ENCODE peak calls at places on chromosomes 5 and 9, in six cellular contexts. E is astrocyte, S is brain microvascular endothelial cell, A is lower lobe of right lung, Y is fibroblast of lung, J is colonic mucosa. R is an unnamed sample.

GRCh38 chr5:125695994-125696679 is 727.1 kb upstream of the GRAMD2B start:
- DNase-seq in E (peak; percentile 72), S (no peak), A (no peak), Y (peak; percentile 74), J (no peak), R (no peak)

GRCh38 chr5:135423158-135423925 is 23.8 kb downstream of the DCANP1 start:
- DNase-seq in E (peak; percentile 25), S (peak; percentile 40), A (no peak), Y (peak; percentile 48), J (no peak), R (no peak)

GRCh38 chr9:12774861-12775367 is at the start of gene LURAP1L:
- DNase-seq in E (peak; percentile 75), S (peak; percentile 61), A (no peak), Y (peak; percentile 76), J (peak; percentile 77), R (peak; percentile 88)

GRCh38 chr9:74666625-74667316 is 169.6 kb downstream of the RORB start:
- DNase-seq in E (peak; percentile 43), S (no peak), A (no peak), Y (peak; percentile 49), J (no peak), R (peak; percentile 28)

GRCh38 chr5:120465281-120465961 is 1.3 kb downstream of the PRR16 start:
- DNase-seq in E (peak; percentile 42), S (peak; percentile 56), A (no peak), Y (peak; percentile 64), J (peak; percentile 26), R (peak; percentile 42)

GRCh38 chr5:138025285-138025684 is 7.6 kb downstream of the FAM13B start:
- DNase-seq in E (no peak), S (no peak), A (no peak), Y (no peak), J (no peak), R (no peak)

GRCh38 chr5:142777858-142778257 is 7.7 kb downstream of the ARHGAP26 start:
- DNase-seq in E (no peak), S (no peak), A (no peak), Y (peak; percentile 5), J (no peak), R (no peak)

GRCh38 chr5:127930311-127930710 is 153.3 kb upstream of the SLC12A2 start:
- DNase-seq in E (peak; percentile 73), S (peak; percentile 52), A (no peak), Y (peak; percentile 82), J (no peak), R (peak; percentile 62)

GRCh38 chr9:109843651-109844050 is 63.7 kb downstream of the PALM2AKAP2 start:
- DNase-seq in E (no peak), S (no peak), A (peak; percentile 47), Y (peak; percentile 25), J (no peak), R (no peak)

GRCh38 chr5:132055808-132056609 is 4.4 kb upstream of the IL3 start:
- DNase-seq in E (no peak), S (no peak), A (peak; percentile 24), Y (no peak), J (peak; percentile 24), R (no peak)

GRCh38 chr5:169656125-169656990 is 19.3 kb downstream of the DOCK2 start:
- DNase-seq in E (peak; percentile 30), S (no peak), A (no peak), Y (peak; percentile 46), J (no peak), R (no peak)

GRCh38 chr5:178624626-178625546 is 2.0 kb downstream of the CLK4 start:
- DNase-seq in E (peak; percentile 12), S (no peak), A (no peak), Y (peak; percentile 33), J (no peak), R (peak; percentile 17)

GRCh38 chr5:172322028-172322965 is 38.7 kb upstream of the UBTD2 start:
- DNase-seq in E (no peak), S (no peak), A (no peak), Y (no peak), J (no peak), R (peak; percentile 42)

GRCh38 chr9:76218151-76218867 is 175.9 kb downstream of the RFK start:
- DNase-seq in E (peak; percentile 77), S (no peak), A (no peak), Y (peak; percentile 82), J (no peak), R (no peak)

GRCh38 chr5:115262405-115263247 is at the start of gene PGGT1B:
- DNase-seq in E (peak; percentile 55), S (peak; percentile 55), A (peak; percentile 85), Y (peak; percentile 69), J (peak; percentile 87), R (peak; percentile 63)

GRCh38 chr9:19946446-19947109 is 157.7 kb upstream of the SLC24A2 start:
- DNase-seq in E (peak; percentile 18), S (no peak), A (no peak), Y (peak; percentile 36), J (no peak), R (peak; percentile 32)

DNA sequence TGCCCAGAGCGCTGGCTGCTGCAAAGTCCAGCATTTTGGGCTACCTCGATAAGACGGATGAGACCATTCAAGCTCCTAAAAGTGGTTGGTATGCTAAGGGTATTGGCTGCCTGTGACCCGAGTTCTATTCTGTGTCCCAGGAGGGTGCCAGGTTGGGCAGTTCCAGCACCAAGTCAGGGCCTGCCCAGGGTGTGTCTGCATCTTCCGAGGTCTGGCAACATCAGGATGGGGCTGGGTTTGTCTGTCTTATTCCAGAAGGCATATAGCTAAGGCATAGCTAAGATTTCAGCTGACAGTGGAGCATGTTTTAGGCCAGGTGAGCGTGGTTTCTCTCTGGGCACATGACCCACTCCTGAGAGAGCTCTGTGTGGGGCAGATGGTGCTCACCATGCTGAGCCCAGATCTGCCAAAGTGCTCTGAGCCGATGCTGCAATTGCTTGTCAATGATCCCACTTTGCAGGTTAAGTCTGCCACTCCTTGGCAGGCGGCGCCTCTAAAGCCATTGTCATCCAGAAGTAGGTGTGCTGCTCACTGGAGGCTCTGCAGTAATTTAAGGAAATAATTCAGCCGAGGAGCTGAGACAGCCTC is 7.8 kb downstream of the SLC9A3 start:
- DNase-seq in E (no peak), S (no peak), A (no peak), Y (no peak), J (no peak), R (peak; percentile 36)
- H3K27me3 ChIP-seq in E (peaks cover 22% of the 10 kb centered on the region), S (peaks cover 27% of the 10 kb centered on the region), A (peaks cover 50% of the 10 kb centered on the region), Y (peaks cover 8% of the 10 kb centered on the region), J (no peaks in the 10 kb centered on the region), R (no peaks in the 10 kb centered on the region)

DNA sequence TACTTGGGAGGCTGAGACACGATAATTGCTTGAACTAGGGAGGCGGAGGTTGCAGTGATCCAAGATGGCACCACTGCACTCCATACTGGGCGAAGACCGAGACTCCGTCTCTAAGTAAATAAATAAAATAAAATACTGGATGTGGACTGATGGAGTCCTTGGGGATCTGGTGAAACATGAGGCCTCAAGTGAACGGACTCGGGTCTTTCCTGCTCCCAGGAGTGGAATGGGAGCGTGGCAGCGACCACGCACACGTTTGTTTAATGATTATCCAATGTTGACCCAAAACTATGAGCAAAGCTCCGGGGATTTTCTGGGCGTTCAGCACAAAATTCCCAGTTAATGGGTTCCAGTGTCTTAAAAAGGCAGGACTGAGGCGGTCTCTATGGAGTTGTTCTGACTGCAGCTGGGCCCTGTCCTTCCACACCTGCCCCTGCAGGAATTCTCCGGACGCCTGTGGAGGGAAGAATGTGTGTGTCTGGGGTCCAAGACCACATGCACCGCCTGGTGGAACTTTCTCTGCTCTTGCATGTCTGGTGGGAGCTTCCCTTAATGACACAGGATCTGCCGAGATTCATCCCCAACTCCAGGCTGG is 26.6 kb downstream of the NEK6 start:
- DNase-seq in E (peak; percentile 56), S (no peak), A (peak; percentile 66), Y (peak; percentile 66), J (no peak), R (no peak)
- TF ChIP-seq CTCF in E (no peak), S (peak; percentile 7), A (no peak), Y (no peak), J (no peak), R (no peak)

GRCh38 chr5:174281855-174282254 is 236.3 kb downstream of the NSG2 start:
- DNase-seq in E (no peak), S (no peak), A (no peak), Y (no peak), J (no peak), R (no peak)

GRCh38 chr5:174283176-174283575 is 237.7 kb downstream of the NSG2 start:
- DNase-seq in E (no peak), S (no peak), A (no peak), Y (no peak), J (no peak), R (no peak)

GRCh38 chr5:174287761-174288160 is 242.3 kb downstream of the NSG2 start:
- DNase-seq in E (no peak), S (no peak), A (no peak), Y (no peak), J (no peak), R (no peak)

GRCh38 chr5:174282391-174282790 is 236.9 kb downstream of the NSG2 start:
- DNase-seq in E (no peak), S (no peak), A (no peak), Y (no peak), J (no peak), R (no peak)

GRCh38 chr5:174284873-174285272 is 239.4 kb downstream of the NSG2 start:
- DNase-seq in E (no peak), S (no peak), A (no peak), Y (no peak), J (no peak), R (no peak)
- H3K27me3 ChIP-seq in E (no peaks in the 10 kb centered on the region), S (no peaks in the 10 kb centered on the region), A (peaks cover 5% of the 10 kb centered on the region), Y (no peaks in the 10 kb centered on the region), J (no peaks in the 10 kb centered on the region), R (no peaks in the 10 kb centered on the region)

DNA sequence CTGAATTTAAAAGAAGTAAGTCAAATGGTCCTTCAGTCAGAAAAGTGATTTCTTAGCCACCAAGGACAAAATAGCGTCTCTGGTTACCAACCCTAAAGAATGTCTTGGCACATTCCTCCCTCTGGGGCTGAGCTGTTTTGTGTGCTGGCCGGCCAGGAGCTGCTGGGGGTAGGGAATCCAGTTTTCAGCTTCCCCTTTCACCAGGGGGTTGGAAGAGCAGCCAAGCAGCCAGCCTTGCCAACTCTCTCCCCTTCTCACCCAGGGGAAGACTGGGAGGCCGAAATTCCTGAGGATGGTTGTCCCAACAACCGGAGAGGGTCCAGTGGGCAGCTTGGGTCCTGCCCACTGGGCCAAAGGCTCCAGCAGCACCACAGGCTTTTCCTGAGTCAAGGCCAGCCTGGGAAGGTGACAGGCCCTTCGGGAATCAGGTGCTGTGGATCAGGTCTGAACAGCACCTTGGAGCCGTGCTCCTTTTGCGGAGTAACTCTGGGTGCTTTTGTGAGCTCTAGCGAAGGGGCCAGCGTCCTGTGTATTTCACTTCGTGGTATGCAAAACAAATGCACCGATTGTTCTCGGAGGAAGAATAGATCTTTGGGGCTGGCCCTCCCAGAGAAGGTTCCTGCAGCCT is 4.2 kb downstream of the WWC1 start:
- DNase-seq in E (peak; percentile 68), S (peak; percentile 56), A (peak; percentile 58), Y (peak; percentile 78), J (no peak), R (peak; percentile 55)
- TF ChIP-seq CTCF in E (peak; percentile 68), S (peak; percentile 80), A (peak; percentile 31), Y (peak; percentile 62), J (no peak), R (peak; percentile 80)

GRCh38 chr5:103000089-103000488 is 119.8 kb downstream of the GIN1 start:
- DNase-seq in E (no peak), S (no peak), A (no peak), Y (no peak), J (no peak), R (no peak)

GRCh38 chr5:102998224-102998623 is 121.7 kb downstream of the GIN1 start:
- DNase-seq in E (no peak), S (no peak), A (no peak), Y (peak; percentile 6), J (no peak), R (no peak)

DNA sequence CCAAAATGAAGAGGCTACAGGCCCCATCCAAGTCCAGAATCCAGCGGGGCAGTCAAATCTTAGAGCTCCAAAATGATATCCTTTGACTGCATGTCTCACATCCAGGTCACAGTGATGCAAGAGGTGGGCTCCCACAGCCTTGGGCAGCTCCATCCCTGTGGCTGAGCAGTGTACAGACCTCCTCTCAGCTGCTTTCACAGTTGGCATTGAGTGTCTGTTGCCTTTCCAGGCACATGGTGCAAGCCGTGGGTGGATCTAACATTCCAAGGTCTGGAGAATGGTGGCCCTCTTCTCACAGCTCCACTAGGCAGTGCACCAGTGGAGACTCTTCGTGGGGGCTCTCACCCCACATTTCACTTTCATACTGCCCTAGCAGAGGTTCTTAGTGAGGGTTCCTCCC is 120.7 kb downstream of the GIN1 start:
- DNase-seq in E (no peak), S (no peak), A (no peak), Y (no peak), J (no peak), R (no peak)
- H3K27me3 ChIP-seq in E (no peaks in the 10 kb centered on the region), S (no peaks in the 10 kb centered on the region), A (no peaks in the 10 kb centered on the region), Y (no peaks in the 10 kb centered on the region), J (no peaks in the 10 kb centered on the region), R (no peaks in the 10 kb centered on the region)